ENCODE peak calls at places on chromosomes 16 and 17, in five cellular contexts. P is kidney tubule cell; K is activated CD4-positive, alpha-beta T cell treated with anti-CD3 and anti-CD28 coated beads, Interleukin-2, amount 10 ng/mL, durations not matched to agents 7 days and 5 days; G is AG09309; R is left cardiac atrium. A is an unnamed sample.

GRCh38 chr17:51164911-51165679 is 1.1 kb upstream of the NME2 start:
- DNase-seq in P (peak; percentile 18), K (no peak), G (no peak), R (no peak), A (peak; percentile 45)

GRCh38 chr17:61997649-61998048 is 67.4 kb downstream of the MED13 start:
- DNase-seq in P (peak; percentile 9), K (no peak), G (peak; percentile 43), R (no peak), A (no peak)

GRCh38 chr16:62213763-62214162 is 177.5 kb upstream of the CDH8 start:
- DNase-seq in P (peak; percentile 2), K (no peak), G (no peak), R (no peak), A (no peak)

GRCh38 chr17:30344283-30345088 is 10.6 kb upstream of the TMIGD1 start:
- DNase-seq in P (peak; percentile 72), K (no peak), G (no peak), R (peak; percentile 66), A (peak; percentile 11)

GRCh38 chr17:57256708-57257112 is 387 bp downstream of the MSI2 start:
- DNase-seq in P (peak; percentile 35), K (peak; percentile 58), G (no peak), R (no peak), A (peak; percentile 37)

GRCh38 chr17:4583796-4584124 is 569 bp upstream of the SMTNL2 start:
- DNase-seq in P (peak; percentile 10), K (no peak), G (no peak), R (no peak), A (no peak)

GRCh38 chr17:8726477-8726876 is 18.2 kb downstream of the CCDC42 start:
- DNase-seq in P (no peak), K (no peak), G (no peak), R (no peak), A (no peak)

GRCh38 chr17:3964203-3965122 is at the start of gene ATP2A3:
- DNase-seq in P (no peak), K (peak; percentile 77), G (no peak), R (peak; percentile 55), A (no peak)

GRCh38 chr16:54504372-54504771 is 217.8 kb upstream of the IRX3 start:
- DNase-seq in P (no peak), K (no peak), G (no peak), R (peak; percentile 53), A (peak; percentile 42)

GRCh38 chr17:65283704-65284103 is 146.5 kb downstream of the RGS9 start:
- DNase-seq in P (peak; percentile 53), K (no peak), G (no peak), R (no peak), A (no peak)

GRCh38 chr17:49748791-49749190 is 15.1 kb downstream of the FAM117A start:
- DNase-seq in P (peak; percentile 82), K (peak; percentile 63), G (no peak), R (no peak), A (no peak)

GRCh38 chr16:24419709-24420108 is 119.7 kb upstream of the RBBP6 start:
- DNase-seq in P (no peak), K (no peak), G (no peak), R (no peak), A (no peak)

GRCh38 chr17:33874617-33875060 is 380.4 kb upstream of the CCL2 start:
- DNase-seq in P (peak; percentile 51), K (no peak), G (no peak), R (peak; percentile 28), A (no peak)

GRCh38 chr17:66115246-66115645 is 76.7 kb downstream of the CEP112 start:
- DNase-seq in P (no peak), K (no peak), G (peak; percentile 8), R (no peak), A (no peak)

GRCh38 chr17:72173475-72174116 is 52.8 kb downstream of the SOX9 start:
- DNase-seq in P (no peak), K (no peak), G (no peak), R (no peak), A (no peak)

A was measured in adrenal gland.